ENCODE peak calls at places on chromosome 3, in seven cellular contexts. U is cardiac muscle cell, E is mesendoderm, I is Caco-2, O is ascending aorta, Q is transverse colon, W is OCI-LY7. Z is an unnamed sample. For H3K4me1 and H3K36me3, the result is how much of the 10 kb centered on the place peaks cover.

GRCh38 chr3:156516951-156517350 is 38.0 kb downstream of the SSR3 start:
- DNase-seq in I (no peak), W (no peak), U (no peak), Q (no peak), O (no peak), E (no peak), Z (no peak)

GRCh38 chr3:156409694-156410093 is 145.2 kb downstream of the SSR3 start:
- DNase-seq in E (no peak), I (no peak), Q (no peak), O (no peak), W (no peak), U (no peak), Z (no peak)

GRCh38 chr3:194484614-194485013 is 2.2 kb downstream of the ATP13A3 start:
- DNase-seq in E (no peak), I (no peak), U (no peak), Q (no peak), O (no peak), W (no peak), Z (no peak)

GRCh38 chr3:56125358-56126005 is 342.8 kb downstream of the ERC2 start:
- DNase-seq in O (no peak), E (peak), U (peak), W (no peak), Q (no peak), I (no peak), Z (no peak)

GRCh38 chr3:194326192-194327029 is 24.7 kb downstream of the CPN2 start:
- DNase-seq in I (peak), E (peak), Q (no peak), U (no peak), W (no peak), O (no peak), Z (no peak)

GRCh38 chr3:77254967-77255831 is 215.3 kb downstream of the ROBO2 start:
- DNase-seq in U (peak), O (no peak), I (peak), W (peak), E (peak), Q (peak), Z (no peak)

GRCh38 chr3:12979151-12979946 is 93.9 kb downstream of the IQSEC1 start:
- DNase-seq in W (no peak), Q (no peak), O (no peak), I (no peak), U (no peak), E (peak), Z (no peak)

GRCh38 chr3:173653781-173654180 is 256.2 kb downstream of the NLGN1 start:
- DNase-seq in U (no peak), Q (no peak), O (no peak), W (no peak), I (no peak), E (peak), Z (no peak)

GRCh38 chr3:184485906-184486305 is 75.7 kb upstream of the EPHB3 start:
- DNase-seq in O (no peak), Q (no peak), E (no peak), W (no peak), I (no peak), U (no peak), Z (no peak)

DNA sequence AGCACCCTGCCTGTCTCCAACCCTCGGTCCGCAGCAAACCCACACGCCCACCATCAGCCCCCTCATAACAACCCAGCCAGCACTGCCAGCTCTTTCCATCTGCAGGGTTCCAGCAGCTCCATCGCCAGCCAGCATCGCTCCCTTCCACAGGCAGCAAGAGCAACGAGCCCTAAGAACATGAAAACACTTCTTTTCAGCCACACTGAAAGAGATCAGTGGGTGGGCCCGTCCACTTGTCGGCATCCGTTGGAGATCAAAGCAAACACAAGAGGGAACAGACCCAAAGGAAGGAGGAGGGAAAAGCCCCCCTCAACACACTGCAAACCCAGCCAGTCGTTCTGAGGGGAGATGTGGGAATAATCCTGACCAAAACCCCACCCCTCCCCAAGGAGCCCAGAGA is 473.4 kb upstream of the PROK2 start:
- DNase-seq in I (no peak), W (no peak), E (no peak), Q (no peak), O (no peak), U (no peak), Z (no peak)
- H3K4me3 ChIP-seq in I (no peak), W (no peak), E (no peak), Q (no peak), O (no peak), U (no peak), Z (no peak)

GRCh38 chr3:146507331-146508120 is 36.9 kb downstream of the PLSCR1 start:
- DNase-seq in I (no peak), U (no peak), W (no peak), E (peak), O (no peak), Q (no peak), Z (no peak)
- H3K4me1 ChIP-seq in I (under half), U (under half), W (under half), E (under half), O (under half), Q (under half), Z (under half)

GRCh38 chr3:123688241-123688747 is 103.4 kb upstream of the HACD2 start:
- DNase-seq in O (no peak), Q (no peak), E (no peak), I (no peak), W (no peak), U (no peak), Z (no peak)
- H3K36me3 ChIP-seq in O (half or more), Q (under half), E (under half), I (under half), W (under half), U (under half), Z (under half)

GRCh38 chr3:153746211-153746610 is 375.0 kb upstream of the ARHGEF26 start:
- DNase-seq in O (no peak), Q (no peak), I (no peak), U (no peak), E (no peak), W (peak), Z (no peak)
- H3K4me3 ChIP-seq in O (no peak), Q (no peak), I (no peak), U (no peak), E (no peak), W (peak), Z (no peak)